ENCODE peak calls at places on chromosomes 3 and 15, in five cellular contexts. U, D, I, Y and C are unnamed samples.
A peak's percentile ranks its signal among the peaks of the same experiment; 100 is the strongest.

GRCh38 chr15:36313021-36313420 is 266.4 kb upstream of the CDIN1 start:
- DNase-seq in U (peak; percentile 47), D (peak; percentile 40), I (no peak), Y (no peak), C (no peak)

GRCh38 chr15:40091861-40092415 is 16.7 kb downstream of the BMF start:
- DNase-seq in U (no peak), D (no peak), I (no peak), Y (no peak), C (no peak)

GRCh38 chr3:195170521-195170920 is 100.4 kb downstream of the XXYLT1 start:
- DNase-seq in U (no peak), D (no peak), I (no peak), Y (no peak), C (no peak)

GRCh38 chr3:160098946-160099626 is 110.5 kb downstream of the IL12A start:
- DNase-seq in U (peak; percentile 3), D (no peak), I (no peak), Y (no peak), C (no peak)

GRCh38 chr3:64340636-64341240 is 115.5 kb upstream of the PRICKLE2 start:
- DNase-seq in U (peak; percentile 91), D (no peak), I (no peak), Y (no peak), C (no peak)

GRCh38 chr3:15822281-15822680 is 24.5 kb upstream of the ANKRD28 start:
- DNase-seq in U (no peak), D (no peak), I (no peak), Y (no peak), C (no peak)

GRCh38 chr15:38828031-38828532 is 263.5 kb upstream of the RASGRP1 start:
- DNase-seq in U (peak; percentile 70), D (no peak), I (no peak), Y (no peak), C (no peak)

GRCh38 chr3:185647880-185648210 is 61.8 kb downstream of the SENP2 start:
- DNase-seq in U (no peak), D (no peak), I (no peak), Y (no peak), C (no peak)

GRCh38 chr3:43879166-43879565 is 188.4 kb downstream of the ABHD5 start:
- DNase-seq in U (peak; percentile 43), D (peak; percentile 66), I (peak; percentile 88), Y (peak; percentile 48), C (no peak)

GRCh38 chr3:168952551-168952950 is 711.0 kb downstream of the MECOM start:
- DNase-seq in U (peak; percentile 43), D (peak; percentile 73), I (no peak), Y (no peak), C (no peak)

GRCh38 chr3:51997935-51998596 is 2.4 kb upstream of the RPL29 start:
- DNase-seq in U (no peak), D (peak; percentile 92), I (no peak), Y (no peak), C (no peak)

GRCh38 chr3:129616713-129617112 is 10.2 kb upstream of the PLXND1 start:
- DNase-seq in U (peak; percentile 95), D (no peak), I (no peak), Y (no peak), C (no peak)

GRCh38 chr3:180913582-180914404 is 1.3 kb downstream of the FXR1 start:
- DNase-seq in U (peak; percentile 41), D (no peak), I (no peak), Y (no peak), C (no peak)

GRCh38 chr3:172101107-172101506 is 61.7 kb downstream of the FNDC3B start:
- DNase-seq in U (no peak), D (no peak), I (no peak), Y (no peak), C (no peak)
- H3K4me1 ChIP-seq in U (peaks cover 77% of the 10 kb centered on the region), D (peaks cover 21% of the 10 kb centered on the region), I (peaks cover 6% of the 10 kb centered on the region), Y (peaks cover 35% of the 10 kb centered on the region), C (peaks cover 56% of the 10 kb centered on the region)

DNA sequence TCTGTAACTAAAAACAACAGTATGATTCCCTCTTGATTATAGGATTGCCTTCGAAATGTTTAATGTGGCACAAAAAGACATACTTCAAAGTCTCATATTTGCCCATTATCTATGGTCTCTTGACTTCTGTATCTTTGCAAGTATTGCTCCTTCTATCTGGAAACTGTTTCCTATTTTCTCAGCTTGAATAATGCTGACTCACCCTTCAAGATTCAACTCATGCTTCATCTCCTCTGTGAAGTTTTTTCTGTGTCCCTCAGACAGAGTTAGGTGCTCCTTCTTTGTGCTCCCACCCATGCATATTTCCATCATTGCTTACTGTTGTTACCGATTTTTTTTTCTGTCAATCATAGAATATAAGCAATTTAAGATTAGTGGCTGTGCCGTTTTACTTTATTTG is 192.8 kb upstream of the ROBO1 start:
- DNase-seq in U (no peak), D (peak; percentile 42), I (no peak), Y (no peak), C (no peak)
- H2AFZ ChIP-seq in U (no peak overlapping the region), D (peak overlapping the region; percentile 53), I (no peak overlapping the region), Y (no peak overlapping the region), C (no peak overlapping the region)

DNA sequence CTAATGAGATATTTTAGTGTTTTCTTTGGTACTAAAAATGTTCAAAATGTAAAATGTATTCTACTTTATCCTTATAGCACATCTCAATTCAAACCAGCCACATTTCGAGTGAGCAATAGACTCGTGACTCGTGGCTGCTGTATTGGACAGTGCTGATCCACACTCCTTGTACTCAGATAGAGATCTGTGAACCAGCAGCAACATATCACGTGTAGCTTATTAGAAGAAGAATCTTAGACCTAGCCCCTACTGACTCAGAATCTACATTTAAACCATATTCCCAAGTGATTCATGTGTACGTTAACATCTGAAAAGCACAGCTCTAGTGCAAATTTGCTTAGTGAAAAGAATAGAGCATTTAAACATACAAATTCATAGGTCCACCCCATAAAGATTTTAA is 130.9 kb downstream of the IL1RAP start:
- DNase-seq in U (peak; percentile 75), D (peak; percentile 9), I (no peak), Y (no peak), C (no peak)
- H3K4me1 ChIP-seq in U (no peaks in the 10 kb centered on the region), D (no peaks in the 10 kb centered on the region), I (peaks cover 13% of the 10 kb centered on the region), Y (no peaks in the 10 kb centered on the region), C (no peaks in the 10 kb centered on the region)

GRCh38 chr15:47414207-47414606 is 303.1 kb upstream of the SEMA6D start:
- DNase-seq in U (no peak), D (no peak), I (no peak), Y (no peak), C (no peak)

GRCh38 chr15:47410243-47410642 is 307.1 kb upstream of the SEMA6D start:
- DNase-seq in U (no peak), D (no peak), I (no peak), Y (no peak), C (no peak)

GRCh38 chr15:47412802-47413201 is 304.5 kb upstream of the SEMA6D start:
- DNase-seq in U (no peak), D (no peak), I (no peak), Y (no peak), C (no peak)

GRCh38 chr15:47411733-47412530 is 305.4 kb upstream of the SEMA6D start:
- DNase-seq in U (no peak), D (no peak), I (no peak), Y (no peak), C (no peak)

DNA sequence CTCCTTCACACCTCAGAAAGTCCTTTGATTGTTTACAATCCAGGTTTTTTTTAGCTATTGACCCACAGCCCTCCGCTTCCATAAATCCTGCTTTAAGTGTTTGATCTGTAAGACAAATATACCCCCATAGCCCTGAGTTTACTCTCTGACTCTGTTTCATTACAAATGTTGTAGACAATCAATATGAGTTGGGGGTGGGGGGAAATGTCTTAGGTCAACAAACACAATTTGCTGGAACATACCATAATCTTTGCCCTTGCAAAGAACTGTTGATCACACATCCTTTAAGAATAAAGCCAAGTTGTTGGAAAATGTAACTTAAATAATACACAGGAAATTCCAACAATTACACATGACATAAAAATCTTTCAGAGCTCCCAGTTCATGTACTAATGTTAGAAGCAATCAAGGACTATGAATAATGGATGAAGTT is 301.8 kb upstream of the SEMA6D start:
- DNase-seq in U (peak; percentile 5), D (no peak), I (no peak), Y (no peak), C (no peak)
- H2AFZ ChIP-seq in U (no peak overlapping the region), D (no peak overlapping the region), I (no peak overlapping the region), Y (no peak overlapping the region), C (no peak overlapping the region)

DNA sequence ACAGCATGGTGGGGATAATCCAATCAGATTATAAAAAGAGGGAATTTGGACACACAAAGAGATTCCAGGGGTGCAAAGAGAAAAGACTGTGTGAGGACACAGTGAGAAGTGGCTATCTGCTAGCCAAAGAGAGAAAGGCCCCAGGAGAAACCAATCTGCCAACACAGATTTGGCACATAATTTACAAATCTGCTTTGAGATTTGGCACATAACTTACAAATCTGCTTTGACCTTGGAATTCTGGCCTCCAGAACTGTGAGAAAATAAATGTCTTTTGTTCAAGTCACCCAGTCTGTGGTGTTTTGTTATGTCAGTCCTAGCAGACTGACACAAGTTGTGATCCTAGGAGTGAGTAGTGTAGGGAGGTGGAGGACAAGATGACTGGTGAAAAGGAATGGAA is 3.5 kb upstream of the TM4SF18 start:
- DNase-seq in U (no peak), D (no peak), I (no peak), Y (no peak), C (no peak)
- H3K4me1 ChIP-seq in U (peaks cover 35% of the 10 kb centered on the region), D (peaks cover 52% of the 10 kb centered on the region), I (peaks cover 2% of the 10 kb centered on the region), Y (peaks cover 3% of the 10 kb centered on the region), C (peaks cover 24% of the 10 kb centered on the region)

DNA sequence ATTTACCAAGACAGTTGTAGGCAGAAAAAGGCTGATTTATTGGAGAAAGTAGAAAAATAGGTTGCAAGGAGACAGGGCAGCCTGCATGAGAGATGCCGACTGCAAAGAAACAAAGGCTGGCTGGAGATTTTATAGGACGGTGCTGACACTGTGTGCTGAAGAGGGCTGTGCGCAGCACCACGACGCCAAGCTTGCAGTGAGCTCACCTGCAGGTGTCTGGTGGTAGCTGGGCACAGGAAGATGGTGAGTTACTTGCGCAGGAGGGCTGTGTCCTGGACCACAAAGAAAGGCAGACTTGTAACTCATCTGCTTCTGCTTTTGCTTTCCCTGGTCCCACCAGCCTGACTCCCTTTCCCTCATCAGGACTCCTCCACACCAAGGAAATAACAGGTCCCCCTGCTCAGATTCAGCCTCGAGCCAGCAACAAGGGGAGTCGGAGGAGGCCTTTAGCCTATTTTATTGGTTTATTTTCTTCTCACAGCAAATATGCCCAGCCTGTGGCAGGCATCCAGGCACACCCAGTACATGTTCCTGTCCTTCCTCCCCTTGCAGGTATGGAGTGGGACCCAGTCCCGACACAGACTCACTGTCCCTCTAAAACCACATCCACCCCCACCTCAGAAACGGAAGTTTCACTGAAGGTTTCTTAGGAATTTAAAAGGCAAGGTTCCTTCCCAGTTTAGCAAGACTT is 35.7 kb upstream of the FLNB start:
- DNase-seq in U (no peak), D (peak; percentile 97), I (no peak), Y (no peak), C (no peak)
- H2AFZ ChIP-seq in U (no peak overlapping the region), D (peak overlapping the region; percentile 42), I (no peak overlapping the region), Y (peak overlapping the region; percentile 78), C (no peak overlapping the region)

DNA sequence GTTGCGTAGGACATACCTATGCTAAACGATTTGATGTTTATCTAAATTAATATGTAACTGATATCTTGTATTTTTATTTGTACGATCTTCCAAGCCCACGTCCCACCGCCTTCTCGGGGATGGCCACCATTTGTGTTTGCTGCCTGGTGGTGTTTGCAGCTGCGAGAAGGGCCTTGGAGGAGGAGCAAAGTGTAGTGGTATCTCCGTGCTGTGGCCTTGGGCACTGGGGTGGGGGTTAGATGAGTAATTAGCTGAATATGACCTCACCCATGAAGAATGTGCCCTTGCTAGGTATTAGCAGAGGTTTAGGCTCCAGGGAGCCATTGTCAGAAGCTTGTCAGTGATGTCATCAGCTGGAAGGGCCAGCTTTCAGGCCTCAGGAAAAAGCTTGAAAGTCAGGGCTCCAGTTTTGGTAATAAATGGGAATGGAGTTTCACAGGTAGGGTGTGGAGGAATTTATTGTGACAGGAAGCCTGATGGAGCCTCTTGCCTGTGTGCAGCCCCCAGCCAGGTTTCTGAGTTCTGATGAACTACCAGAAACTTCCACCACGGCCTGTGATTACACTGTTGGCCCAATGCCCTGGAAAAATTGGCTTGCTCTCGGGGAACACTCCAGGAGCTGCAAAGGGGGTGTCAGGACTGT is 41.0 kb downstream of the FLNB start:
- DNase-seq in U (peak; percentile 84), D (peak; percentile 99), I (peak; percentile 92), Y (peak; percentile 62), C (peak; percentile 93)
- H3K4me1 ChIP-seq in U (peaks cover 93% of the 10 kb centered on the region), D (peaks cover 71% of the 10 kb centered on the region), I (peaks cover 16% of the 10 kb centered on the region), Y (peaks cover 10% of the 10 kb centered on the region), C (peaks cover 78% of the 10 kb centered on the region)